ENCODE peak calls at places on chromosomes 6 and 20, in seven cellular contexts. S is DND-41, H is BE2C, E is neural progenitor cell, A is dorsolateral prefrontal cortex, V is tibial nerve, Q is upper lobe of right lung. O is an unnamed sample.
A peak's percentile ranks its signal among the peaks of the same experiment; 100 is the strongest.

GRCh38 chr20:53409177-53409576 is 184.5 kb downstream of the ZNF217 start:
- DNase-seq in A (no peak), H (no peak), Q (no peak), V (no peak), S (no peak), E (no peak), O (no peak)

GRCh38 chr20:50379049-50379990 is 130.9 kb upstream of the PTPN1 start:
- DNase-seq in Q (peak; percentile 93), E (no peak), S (no peak), A (no peak), H (peak; percentile 66), V (peak; percentile 86), O (peak; percentile 88)

GRCh38 chr6:27479319-27480182 is 6.6 kb upstream of the ZNF184 start:
- DNase-seq in A (peak; percentile 55), E (peak; percentile 87), V (peak; percentile 66), H (peak; percentile 68), S (peak; percentile 86), Q (peak; percentile 87), O (peak; percentile 85)

GRCh38 chr6:134714679-134715078 is 235.2 kb downstream of the ALDH8A1 start:
- DNase-seq in S (peak; percentile 6), V (no peak), H (no peak), A (no peak), Q (peak; percentile 92), E (no peak), O (no peak)

GRCh38 chr6:52839124-52840055 is 1.2 kb downstream of the GSTA5 start:
- DNase-seq in V (no peak), Q (no peak), H (peak; percentile 78), S (peak; percentile 56), A (no peak), E (peak; percentile 56), O (no peak)

GRCh38 chr6:111478749-111479148 is 4.3 kb downstream of the REV3L start:
- DNase-seq in S (no peak), E (peak; percentile 88), Q (no peak), H (no peak), V (no peak), A (no peak), O (no peak)

GRCh38 chr20:37693203-37693602 is 627 bp upstream of the CTNNBL1 start:
- DNase-seq in S (no peak), E (no peak), A (no peak), H (no peak), Q (no peak), V (no peak), O (no peak)

GRCh38 chr6:125791151-125791819 is 525 bp downstream of the NCOA7 start:
- DNase-seq in S (peak; percentile 62), V (no peak), Q (no peak), H (peak; percentile 60), A (no peak), E (peak; percentile 27), O (peak; percentile 43)

DNA sequence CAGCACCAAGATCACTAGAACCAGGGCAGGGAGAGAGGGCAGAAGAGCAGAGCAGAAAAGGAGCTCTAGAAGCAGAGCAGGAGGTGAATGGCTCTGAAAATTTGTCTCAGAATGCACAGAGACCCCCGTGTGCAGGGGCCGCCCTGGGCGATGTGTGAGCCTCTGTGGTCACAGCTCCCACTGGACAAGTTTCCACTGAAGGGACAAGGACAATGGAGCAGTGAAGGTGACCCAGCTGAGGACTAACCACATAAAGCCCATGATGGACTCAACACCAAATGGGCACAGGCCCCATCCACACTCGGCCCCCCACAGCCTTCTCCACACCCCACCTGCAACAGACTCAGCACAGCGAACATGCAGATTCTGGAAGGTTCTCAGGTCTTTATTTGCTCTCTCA is 3.5 kb downstream of the HLA-B start:
- DNase-seq in H (no peak), Q (no peak), A (no peak), E (no peak), S (no peak), V (no peak), O (no peak)
- H3K4me3 ChIP-seq in H (no peak overlapping the region), Q (no peak overlapping the region), A (no peak overlapping the region), E (no peak overlapping the region), S (no peak overlapping the region), V (no peak overlapping the region), O (no peak overlapping the region)

GRCh38 chr6:16803294-16804006 is 42.2 kb upstream of the ATXN1 start:
- DNase-seq in H (peak; percentile 83), A (peak; percentile 34), V (no peak), Q (no peak), E (peak; percentile 31), S (no peak), O (no peak)

GRCh38 chr6:16802071-16802470 is 40.8 kb upstream of the ATXN1 start:
- DNase-seq in Q (no peak), S (no peak), V (no peak), H (no peak), E (no peak), A (no peak), O (no peak)

GRCh38 chr6:16800942-16801341 is 39.7 kb upstream of the ATXN1 start:
- DNase-seq in H (no peak), S (no peak), Q (no peak), A (no peak), E (no peak), V (no peak), O (no peak)

GRCh38 chr6:16804007-16804303 is 42.7 kb upstream of the ATXN1 start:
- DNase-seq in A (no peak), Q (no peak), V (no peak), E (no peak), H (no peak), S (no peak), O (no peak)

DNA sequence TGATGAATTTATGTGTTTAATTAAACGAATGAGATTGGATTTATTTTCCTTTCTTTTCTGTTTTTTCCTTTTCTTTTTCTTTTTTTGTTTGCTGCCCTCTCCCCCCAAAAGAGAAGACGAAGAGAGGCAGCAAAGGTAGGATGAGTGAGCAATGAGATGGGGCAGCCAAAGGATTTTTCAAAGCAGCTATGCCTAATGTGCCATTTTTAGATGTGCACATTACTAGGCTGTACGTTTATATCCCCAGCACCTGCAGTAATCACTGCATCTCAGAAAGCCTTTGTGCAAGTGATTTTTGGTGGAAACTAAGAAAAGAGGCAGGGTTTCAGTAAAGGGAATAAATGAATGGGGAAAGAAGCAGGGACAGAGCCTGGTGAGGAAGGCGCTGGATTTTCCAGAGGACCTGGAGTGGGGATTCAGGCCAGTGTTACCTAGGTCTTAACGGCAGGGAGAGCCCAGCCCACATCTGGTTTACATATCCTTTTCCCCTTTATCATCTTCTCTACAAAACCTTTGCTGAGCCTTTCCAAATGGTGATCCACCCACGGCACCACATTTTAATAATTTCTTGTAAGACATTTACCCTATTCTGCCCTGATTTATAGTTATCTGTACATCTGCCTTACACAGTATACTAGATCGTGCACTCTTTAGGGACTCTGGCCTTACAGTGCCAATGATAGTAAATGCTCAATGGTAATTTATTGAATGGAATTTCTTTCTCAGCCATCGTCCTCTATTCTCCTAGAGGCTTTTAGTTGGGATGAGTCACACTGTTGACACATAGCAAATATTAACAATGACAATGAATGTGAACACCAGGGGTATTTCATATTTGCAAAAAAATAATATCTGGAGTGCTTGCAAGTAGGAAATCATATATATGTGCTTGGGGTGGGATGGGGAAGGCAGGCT is 38.3 kb upstream of the ATXN1 start:
- DNase-seq in S (no peak), H (no peak), Q (no peak), V (no peak), A (no peak), E (no peak), O (no peak)
- H3K4me3 ChIP-seq in S (no peak overlapping the region), H (no peak overlapping the region), Q (no peak overlapping the region), V (no peak overlapping the region), A (no peak overlapping the region), E (no peak overlapping the region), O (no peak overlapping the region)

GRCh38 chr20:3994125-3994524 is 21.2 kb downstream of the RNF24 start:
- DNase-seq in Q (no peak), E (no peak), A (no peak), V (no peak), S (no peak), H (no peak), O (no peak)

GRCh38 chr20:3995067-3995748 is 20.1 kb downstream of the RNF24 start:
- DNase-seq in H (no peak), Q (no peak), V (no peak), E (no peak), A (no peak), S (no peak), O (no peak)

GRCh38 chr20:3997446-3997845 is 17.9 kb downstream of the RNF24 start:
- DNase-seq in H (no peak), S (no peak), A (no peak), Q (no peak), V (no peak), E (no peak), O (no peak)

GRCh38 chr20:3995749-3996305 is 19.5 kb downstream of the RNF24 start:
- DNase-seq in Q (no peak), A (no peak), E (no peak), H (no peak), S (no peak), V (no peak), O (no peak)

GRCh38 chr20:3998998-3999397 is 16.4 kb downstream of the RNF24 start:
- DNase-seq in E (no peak), A (no peak), S (no peak), H (no peak), Q (no peak), V (no peak), O (no peak)
- H3K4me3 ChIP-seq in E (no peak overlapping the region), A (no peak overlapping the region), S (no peak overlapping the region), H (no peak overlapping the region), Q (no peak overlapping the region), V (no peak overlapping the region), O (no peak overlapping the region)

GRCh38 chr20:47352332-47353223 is 3.9 kb downstream of the ZMYND8 start:
- DNase-seq in H (no peak), E (peak; percentile 69), S (no peak), Q (peak; percentile 78), V (no peak), A (no peak), O (peak; percentile 86)

GRCh38 chr20:47351643-47352331 is 4.7 kb downstream of the ZMYND8 start:
- DNase-seq in A (no peak), E (peak; percentile 60), H (no peak), S (no peak), Q (no peak), V (no peak), O (no peak)

GRCh38 chr20:47349365-47350180 is 6.9 kb downstream of the ZMYND8 start:
- DNase-seq in E (peak; percentile 54), H (no peak), S (no peak), Q (no peak), A (no peak), V (no peak), O (no peak)

GRCh38 chr20:47350181-47350550 is 6.3 kb downstream of the ZMYND8 start:
- DNase-seq in E (no peak), H (no peak), S (no peak), Q (no peak), A (no peak), V (no peak), O (no peak)

DNA sequence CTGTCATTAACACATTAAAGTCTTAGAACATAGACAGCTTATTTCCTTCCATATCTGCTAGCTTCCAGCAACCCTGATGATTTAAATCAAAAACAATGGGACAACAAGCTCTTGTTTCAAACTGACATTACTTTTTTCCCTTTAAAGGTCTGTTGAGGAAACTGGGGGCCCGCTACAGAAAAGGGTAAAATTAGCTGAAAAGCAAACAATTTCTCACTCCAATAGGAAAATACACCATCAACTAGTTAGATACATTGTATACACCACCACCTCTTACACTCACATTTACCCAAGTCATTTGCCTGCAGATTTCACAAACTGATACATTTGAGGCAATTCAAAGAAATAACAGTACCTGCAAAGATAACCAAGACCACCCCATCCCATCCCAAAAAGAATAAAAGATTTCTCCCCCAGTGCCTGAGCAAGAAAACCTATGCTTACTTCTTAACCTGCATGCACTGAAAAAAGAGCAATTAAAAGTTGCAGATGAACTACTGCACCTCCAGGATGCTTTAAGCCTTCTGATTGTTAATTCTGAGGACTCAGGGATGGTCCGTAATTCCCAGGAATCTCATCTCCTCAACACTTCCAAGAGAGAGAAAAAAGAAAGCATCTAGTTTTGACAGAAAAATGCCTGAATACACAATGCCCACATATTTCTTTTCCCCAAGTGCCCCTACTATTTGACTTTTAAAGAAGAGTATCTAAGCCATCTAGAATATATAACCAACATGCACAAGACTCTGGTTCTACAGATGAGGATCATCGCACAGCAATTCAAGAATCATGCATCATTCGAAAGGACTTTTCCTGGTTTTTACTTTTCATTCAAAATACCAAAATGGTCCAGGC is 5.6 kb downstream of the ZMYND8 start:
- DNase-seq in E (peak; percentile 54), A (no peak), Q (no peak), V (no peak), S (no peak), H (no peak), O (no peak)
- H3K4me3 ChIP-seq in E (peak overlapping the region; percentile 44), A (peak overlapping the region; percentile 26), Q (peak overlapping the region; percentile 4), V (no peak overlapping the region), S (no peak overlapping the region), H (peak overlapping the region; percentile 68), O (no peak overlapping the region)